ENCODE peak calls at places on chromosomes 5 and 9, in four cellular contexts. J is K562, A is IMR-90, B is GM12878. H is an unnamed sample.
A peak's percentile ranks its signal among the peaks of the same experiment; 100 is the strongest.

GRCh38 chr5:34499001-34499734 is 157.0 kb upstream of the RAI14 start:
- DNase-seq in J (no peak), A (peak; percentile 90), B (peak; percentile 81), H (peak; percentile 89)

GRCh38 chr9:306907-307306 is 92.2 kb downstream of the DOCK8 start:
- DNase-seq in J (no peak), A (no peak), B (no peak), H (no peak)

GRCh38 chr5:138654281-138654867 is 79.2 kb upstream of the HSPA9 start:
- DNase-seq in J (peak; percentile 28), A (peak; percentile 78), B (peak; percentile 75), H (peak; percentile 45)

GRCh38 chr5:148998174-148998797 is 64.6 kb downstream of the SH3TC2 start:
- DNase-seq in J (peak; percentile 16), A (peak; percentile 75), B (no peak), H (peak; percentile 68)

GRCh38 chr5:179696605-179697004 is 2.2 kb upstream of the CANX start:
- DNase-seq in J (no peak), A (no peak), B (no peak), H (no peak)

GRCh38 chr5:96492654-96493053 is 59.6 kb upstream of the PCSK1 start:
- DNase-seq in J (no peak), A (no peak), B (no peak), H (no peak)

GRCh38 chr9:73714294-73714693 is 562.6 kb downstream of the ANXA1 start:
- DNase-seq in J (no peak), A (no peak), B (no peak), H (no peak)

GRCh38 chr9:2923810-2924768 is 80.2 kb upstream of the PUM3 start:
- DNase-seq in J (no peak), A (no peak), B (no peak), H (no peak)

GRCh38 chr9:79799691-79800345 is 228.1 kb downstream of the TLE4 start:
- DNase-seq in J (no peak), A (no peak), B (no peak), H (peak; percentile 86)

GRCh38 chr5:111224561-111224989 is 391 bp downstream of the CAMK4 start:
- DNase-seq in J (no peak), A (peak; percentile 7), B (no peak), H (peak; percentile 7)

GRCh38 chr9:86644315-86645034 is 290.3 kb upstream of the TUT7 start:
- DNase-seq in J (no peak), A (no peak), B (no peak), H (no peak)

GRCh38 chr9:13690595-13690994 is 411.1 kb upstream of the MPDZ start:
- DNase-seq in J (no peak), A (peak; percentile 29), B (no peak), H (no peak)

GRCh38 chr5:160923927-160924705 is 72.1 kb upstream of the ATP10B start:
- DNase-seq in J (no peak), A (no peak), B (no peak), H (no peak)

GRCh38 chr9:109518621-109519335 is 20.7 kb upstream of the PTPN3 start:
- DNase-seq in J (no peak), A (no peak), B (no peak), H (no peak)
- TF ChIP-seq FOS in J (no peak), A (no peak), B (no peak), H (no peak)

GRCh38 chr9:124258765-124259272 is 1.1 kb downstream of the NEK6 start:
- DNase-seq in J (no peak), A (no peak), B (no peak), H (peak; percentile 65)
- H2AFZ ChIP-seq in J (peak overlapping the region; percentile 85), A (peak overlapping the region; percentile 86), B (no peak overlapping the region), H (no peak overlapping the region)

GRCh38 chr9:123685489-123686083 is 244.3 kb downstream of the DENND1A start:
- DNase-seq in J (no peak), A (no peak), B (no peak), H (no peak)
- TF ChIP-seq FOS in J (no peak), A (no peak), B (no peak), H (no peak)

GRCh38 chr9:21030389-21031035 is 928 bp downstream of the HACD4 start:
- DNase-seq in J (no peak), A (peak; percentile 12), B (peak; percentile 52), H (peak; percentile 35)
- H2AFZ ChIP-seq in J (no peak overlapping the region), A (no peak overlapping the region), B (peak overlapping the region; percentile 73), H (peak overlapping the region; percentile 80)